ENCODE peak calls at places on chromosome 1, in five cellular contexts. One of them, this sample, is unnamed.

GRCh38 chr1:10693497-10694273 is 102.8 kb downstream of the CASZ1 start:
- DNase-seq in HCT116: no peak
- DNase-seq in OCI-LY7: peak; percentile 61
- DNase-seq in fibroblast of lung: no peak
- DNase-seq in endothelial cell of umbilical vein: peak; percentile 41
- DNase-seq in this sample: no peak

GRCh38 chr1:1179983-1180861 is 6.5 kb downstream of the TTLL10 start:
- DNase-seq in HCT116: no peak
- DNase-seq in OCI-LY7: no peak
- DNase-seq in fibroblast of lung: no peak
- DNase-seq in endothelial cell of umbilical vein: no peak
- DNase-seq in this sample: no peak

GRCh38 chr1:94654031-94654430 is 112.5 kb upstream of the F3 start:
- DNase-seq in HCT116: peak; percentile 52
- DNase-seq in OCI-LY7: no peak
- DNase-seq in fibroblast of lung: no peak
- DNase-seq in endothelial cell of umbilical vein: no peak
- DNase-seq in this sample: peak; percentile 98

GRCh38 chr1:57736940-57737339 is 313.1 kb upstream of the DAB1 start:
- DNase-seq in HCT116: no peak
- DNase-seq in OCI-LY7: no peak
- DNase-seq in fibroblast of lung: no peak
- DNase-seq in endothelial cell of umbilical vein: no peak
- DNase-seq in this sample: no peak

GRCh38 chr1:10784998-10785854 is 11.2 kb downstream of the CASZ1 start:
- DNase-seq in HCT116: no peak
- DNase-seq in OCI-LY7: no peak
- DNase-seq in fibroblast of lung: no peak
- DNase-seq in endothelial cell of umbilical vein: no peak
- DNase-seq in this sample: no peak

GRCh38 chr1:37475380-37476086 is 1.2 kb downstream of the ZC3H12A start:
- DNase-seq in HCT116: no peak
- DNase-seq in OCI-LY7: no peak
- DNase-seq in fibroblast of lung: no peak
- DNase-seq in endothelial cell of umbilical vein: no peak
- DNase-seq in this sample: no peak

GRCh38 chr1:232868793-232869491 is 63.7 kb downstream of the MAP10 start:
- DNase-seq in HCT116: peak; percentile 45
- DNase-seq in OCI-LY7: no peak
- DNase-seq in fibroblast of lung: peak; percentile 89
- DNase-seq in endothelial cell of umbilical vein: no peak
- DNase-seq in this sample: peak; percentile 1

GRCh38 chr1:246602194-246602593 is 35.9 kb downstream of the CNST start:
- DNase-seq in HCT116: no peak
- DNase-seq in OCI-LY7: no peak
- DNase-seq in fibroblast of lung: no peak
- DNase-seq in endothelial cell of umbilical vein: no peak
- DNase-seq in this sample: no peak

GRCh38 chr1:246573481-246573880 is 7.2 kb downstream of the CNST start:
- DNase-seq in HCT116: no peak
- DNase-seq in OCI-LY7: no peak
- DNase-seq in fibroblast of lung: no peak
- DNase-seq in endothelial cell of umbilical vein: no peak
- DNase-seq in this sample: no peak

GRCh38 chr1:14971201-14971600 is 182.3 kb upstream of the TMEM51 start:
- DNase-seq in HCT116: no peak
- DNase-seq in OCI-LY7: no peak
- DNase-seq in fibroblast of lung: no peak
- DNase-seq in endothelial cell of umbilical vein: no peak
- DNase-seq in this sample: no peak

GRCh38 chr1:192913683-192914082 is 104.8 kb downstream of the RGS2 start:
- DNase-seq in HCT116: no peak
- DNase-seq in OCI-LY7: no peak
- DNase-seq in fibroblast of lung: no peak
- DNase-seq in endothelial cell of umbilical vein: no peak
- DNase-seq in this sample: no peak

GRCh38 chr1:228210684-228211083 is 2.8 kb downstream of the OBSCN start:
- DNase-seq in HCT116: no peak
- DNase-seq in OCI-LY7: no peak
- DNase-seq in fibroblast of lung: no peak
- DNase-seq in endothelial cell of umbilical vein: no peak
- DNase-seq in this sample: no peak

GRCh38 chr1:44412591-44412990 is 7.5 kb downstream of the RNF220 start:
- DNase-seq in HCT116: no peak
- DNase-seq in OCI-LY7: no peak
- DNase-seq in fibroblast of lung: no peak
- DNase-seq in endothelial cell of umbilical vein: no peak
- DNase-seq in this sample: no peak

GRCh38 chr1:150487763-150488115 is 520 bp downstream of the TARS2 start:
- DNase-seq in HCT116: no peak
- DNase-seq in OCI-LY7: no peak
- DNase-seq in fibroblast of lung: no peak
- DNase-seq in endothelial cell of umbilical vein: no peak
- DNase-seq in this sample: no peak

GRCh38 chr1:7127322-7128050 is 342.2 kb downstream of the CAMTA1 start:
- DNase-seq in HCT116: no peak
- DNase-seq in OCI-LY7: no peak
- DNase-seq in fibroblast of lung: peak; percentile 10
- DNase-seq in endothelial cell of umbilical vein: no peak
- DNase-seq in this sample: no peak

GRCh38 chr1:77424236-77424635 is 142.4 kb downstream of the AK5 start:
- DNase-seq in HCT116: no peak
- DNase-seq in OCI-LY7: no peak
- DNase-seq in fibroblast of lung: peak; percentile 50
- DNase-seq in endothelial cell of umbilical vein: peak; percentile 49
- DNase-seq in this sample: no peak

GRCh38 chr1:99820546-99820945 is 29.6 kb upstream of the AGL start:
- DNase-seq in HCT116: no peak
- DNase-seq in OCI-LY7: peak; percentile 34
- DNase-seq in fibroblast of lung: no peak
- DNase-seq in endothelial cell of umbilical vein: no peak
- DNase-seq in this sample: no peak

GRCh38 chr1:212139526-212140137 is 104.1 kb downstream of the DTL start:
- DNase-seq in HCT116: no peak
- DNase-seq in OCI-LY7: no peak
- DNase-seq in fibroblast of lung: no peak
- DNase-seq in endothelial cell of umbilical vein: no peak
- DNase-seq in this sample: no peak

GRCh38 chr1:53237638-53238037 is 680 bp downstream of the MAGOH start:
- DNase-seq in HCT116: no peak
- DNase-seq in OCI-LY7: no peak
- DNase-seq in fibroblast of lung: no peak
- DNase-seq in endothelial cell of umbilical vein: no peak
- DNase-seq in this sample: no peak

GRCh38 chr1:110356379-110356778 is 17.2 kb downstream of the RBM15 start:
- DNase-seq in HCT116: no peak
- DNase-seq in OCI-LY7: no peak
- DNase-seq in fibroblast of lung: no peak
- DNase-seq in endothelial cell of umbilical vein: no peak
- DNase-seq in this sample: peak; percentile 100

DNA sequence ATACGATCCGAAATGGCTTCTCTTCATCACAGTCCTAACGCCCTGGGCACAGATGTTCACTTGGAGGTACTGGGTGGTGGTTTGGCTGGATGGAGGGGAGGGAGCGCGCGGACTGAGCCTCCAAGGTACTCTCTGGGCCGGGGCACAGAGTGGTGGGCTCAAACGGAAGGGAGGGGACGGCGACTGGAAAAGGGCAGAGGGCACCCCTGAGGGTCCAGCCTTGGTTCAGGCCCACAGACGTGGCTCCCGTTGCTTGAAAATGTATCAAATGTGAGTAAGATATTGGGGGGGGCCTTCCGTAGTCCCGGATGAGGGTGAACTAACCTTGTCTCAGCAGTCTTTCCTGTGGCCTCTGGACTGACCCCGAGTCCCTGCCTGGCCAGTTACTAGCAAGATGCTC is 463 bp downstream of the IL12RB2 start:
- DNase-seq in HCT116: no peak
- DNase-seq in OCI-LY7: no peak
- DNase-seq in fibroblast of lung: no peak
- DNase-seq in endothelial cell of umbilical vein: no peak
- DNase-seq in this sample: no peak
- H3K4me3 ChIP-seq in HCT116: no peak overlapping the region
- H3K4me3 ChIP-seq in OCI-LY7: no peak overlapping the region
- H3K4me3 ChIP-seq in fibroblast of lung: no peak overlapping the region
- H3K4me3 ChIP-seq in endothelial cell of umbilical vein: no peak overlapping the region
- H3K4me3 ChIP-seq in this sample: no peak overlapping the region

GRCh38 chr1:155300553-155301329 is 497 bp downstream of the PKLR start:
- DNase-seq in HCT116: no peak
- DNase-seq in OCI-LY7: no peak
- DNase-seq in fibroblast of lung: no peak
- DNase-seq in endothelial cell of umbilical vein: no peak
- DNase-seq in this sample: no peak
- H2AFZ ChIP-seq in HCT116: no peak overlapping the region
- H2AFZ ChIP-seq in OCI-LY7: no peak overlapping the region
- H2AFZ ChIP-seq in fibroblast of lung: no peak overlapping the region
- H2AFZ ChIP-seq in endothelial cell of umbilical vein: no peak overlapping the region
- H2AFZ ChIP-seq in this sample: no peak overlapping the region

DNA sequence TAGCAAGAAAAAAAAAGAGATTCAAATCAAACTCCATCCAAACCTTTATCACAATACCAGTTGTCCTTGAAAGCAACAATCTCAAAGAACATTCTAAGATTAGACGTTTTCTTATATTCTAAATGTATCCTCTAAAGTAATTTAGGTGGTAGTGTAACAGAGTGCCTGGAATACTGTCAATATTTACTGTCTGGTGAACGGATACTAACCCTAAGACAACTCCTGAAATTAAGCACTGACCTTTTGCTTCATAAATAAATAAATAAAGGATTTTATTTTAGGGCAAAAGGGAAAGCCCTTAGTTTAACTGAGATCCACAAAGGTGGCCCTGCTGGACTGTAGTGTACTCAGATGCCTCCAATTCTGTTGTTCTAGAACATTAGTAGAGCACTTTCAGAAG is 9.9 kb upstream of the USH2A start:
- DNase-seq in HCT116: no peak
- DNase-seq in OCI-LY7: no peak
- DNase-seq in fibroblast of lung: no peak
- DNase-seq in endothelial cell of umbilical vein: no peak
- DNase-seq in this sample: no peak
- TF ChIP-seq CTCF in HCT116: no peak
- TF ChIP-seq CTCF in OCI-LY7: no peak
- TF ChIP-seq CTCF in fibroblast of lung: no peak
- TF ChIP-seq CTCF in endothelial cell of umbilical vein: no peak
- TF ChIP-seq CTCF in this sample: no peak

GRCh38 chr1:162197041-162197511 is 127.6 kb downstream of the NOS1AP start:
- DNase-seq in HCT116: no peak
- DNase-seq in OCI-LY7: no peak
- DNase-seq in fibroblast of lung: no peak
- DNase-seq in endothelial cell of umbilical vein: no peak
- DNase-seq in this sample: no peak
- H3K4me3 ChIP-seq in HCT116: no peak overlapping the region
- H3K4me3 ChIP-seq in OCI-LY7: no peak overlapping the region
- H3K4me3 ChIP-seq in fibroblast of lung: no peak overlapping the region
- H3K4me3 ChIP-seq in endothelial cell of umbilical vein: no peak overlapping the region
- H3K4me3 ChIP-seq in this sample: no peak overlapping the region

GRCh38 chr1:2438038-2438437 is 25.7 kb upstream of the PEX10 start:
- DNase-seq in HCT116: no peak
- DNase-seq in OCI-LY7: no peak
- DNase-seq in fibroblast of lung: no peak
- DNase-seq in endothelial cell of umbilical vein: no peak
- DNase-seq in this sample: no peak
- H2AFZ ChIP-seq in HCT116: no peak overlapping the region
- H2AFZ ChIP-seq in OCI-LY7: no peak overlapping the region
- H2AFZ ChIP-seq in fibroblast of lung: no peak overlapping the region
- H2AFZ ChIP-seq in endothelial cell of umbilical vein: no peak overlapping the region
- H2AFZ ChIP-seq in this sample: no peak overlapping the region

GRCh38 chr1:200035956-200036615 is 8.6 kb downstream of the NR5A2 start:
- DNase-seq in HCT116: no peak
- DNase-seq in OCI-LY7: no peak
- DNase-seq in fibroblast of lung: no peak
- DNase-seq in endothelial cell of umbilical vein: no peak
- DNase-seq in this sample: no peak

GRCh38 chr1:200035397-200035955 is 8.0 kb downstream of the NR5A2 start:
- DNase-seq in HCT116: no peak
- DNase-seq in OCI-LY7: no peak
- DNase-seq in fibroblast of lung: no peak
- DNase-seq in endothelial cell of umbilical vein: no peak
- DNase-seq in this sample: no peak

GRCh38 chr1:200034262-200034557 is 6.7 kb downstream of the NR5A2 start:
- DNase-seq in HCT116: no peak
- DNase-seq in OCI-LY7: no peak
- DNase-seq in fibroblast of lung: no peak
- DNase-seq in endothelial cell of umbilical vein: no peak
- DNase-seq in this sample: no peak

GRCh38 chr1:200034821-200035396 is 7.4 kb downstream of the NR5A2 start:
- DNase-seq in HCT116: no peak
- DNase-seq in OCI-LY7: no peak
- DNase-seq in fibroblast of lung: peak; percentile 48
- DNase-seq in endothelial cell of umbilical vein: peak; percentile 38
- DNase-seq in this sample: no peak

DNA sequence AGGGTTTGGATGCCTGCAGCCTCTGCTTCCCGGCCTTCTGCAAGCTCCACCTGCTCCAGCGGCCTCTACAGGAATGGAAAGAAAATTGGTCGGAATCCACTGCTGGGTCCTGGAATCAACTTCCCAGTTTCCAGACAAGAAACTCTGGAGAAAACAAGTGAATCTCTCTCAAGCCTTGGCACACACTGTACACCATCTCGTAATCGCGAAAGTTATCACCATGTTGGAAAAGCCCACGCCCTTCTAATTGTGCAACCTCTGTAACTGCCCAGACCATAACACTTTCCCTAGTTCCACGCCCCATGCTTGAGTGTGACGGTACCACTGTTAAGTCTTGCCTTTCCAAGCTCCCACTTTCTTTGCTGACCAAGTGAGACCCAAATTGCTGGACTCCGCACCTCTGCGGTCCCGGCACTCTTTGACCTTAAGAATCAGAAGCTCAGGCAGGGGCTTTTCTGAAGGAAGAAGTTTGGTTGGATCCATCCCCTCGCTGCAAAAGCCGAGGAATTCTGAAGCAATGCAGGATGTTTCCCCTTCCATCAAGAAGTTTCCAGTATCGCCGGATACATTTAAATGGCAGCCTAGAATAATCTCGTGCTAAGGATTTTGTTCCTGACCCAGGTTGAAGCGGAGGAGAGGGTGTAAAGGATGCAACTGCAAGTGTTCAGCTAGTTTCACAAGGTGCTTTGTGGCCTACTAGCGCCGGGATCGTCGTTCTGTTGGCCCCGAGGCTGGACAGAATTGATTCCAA is 6.2 kb downstream of the NR5A2 start:
- DNase-seq in HCT116: no peak
- DNase-seq in OCI-LY7: no peak
- DNase-seq in fibroblast of lung: peak; percentile 48
- DNase-seq in endothelial cell of umbilical vein: no peak
- DNase-seq in this sample: no peak
- TF ChIP-seq CTCF in HCT116: no peak
- TF ChIP-seq CTCF in OCI-LY7: no peak
- TF ChIP-seq CTCF in fibroblast of lung: no peak
- TF ChIP-seq CTCF in endothelial cell of umbilical vein: no peak
- TF ChIP-seq CTCF in this sample: no peak